ENCODE peak calls at places on chromosomes 12 and 14, in five cellular contexts. E is HepG2, G is SK-N-SH, B is GM12878, X is K562. J is an unnamed sample.

GRCh38 chr14:37623971-37624370 is 28.5 kb downstream of the TTC6 start:
- DNase-seq in E (no peak), G (no peak), B (no peak), X (no peak), J (no peak)

GRCh38 chr12:109544955-109545531 is 28.3 kb downstream of the MMAB start:
- DNase-seq in E (no peak), G (peak), B (no peak), X (no peak), J (no peak)

GRCh38 chr12:332581-333205 is 56.4 kb downstream of the KDM5A start:
- DNase-seq in E (no peak), G (no peak), B (no peak), X (no peak), J (no peak)

GRCh38 chr14:74299061-74299545 is 3.6 kb downstream of the ABCD4 start:
- DNase-seq in E (no peak), G (no peak), B (no peak), X (no peak), J (no peak)

GRCh38 chr12:9325513-9325912 is 117.3 kb upstream of the PZP start:
- DNase-seq in E (no peak), G (no peak), B (no peak), X (no peak), J (no peak)

GRCh38 chr12:12492547-12492946 is 70.1 kb downstream of the DUSP16 start:
- DNase-seq in E (no peak), G (no peak), B (no peak), X (no peak), J (no peak)

GRCh38 chr14:29846339-29847129 is 81.1 kb downstream of the PRKD1 start:
- DNase-seq in E (no peak), G (no peak), B (peak), X (no peak), J (no peak)

GRCh38 chr12:9634177-9634803 is 26.6 kb upstream of the KLRB1 start:
- DNase-seq in E (peak), G (peak), B (no peak), X (peak), J (peak)

GRCh38 chr12:79006306-79006705 is 141.7 kb downstream of the SYT1 start:
- DNase-seq in E (no peak), G (no peak), B (no peak), X (no peak), J (no peak)
- TF ChIP-seq FOXM1 in E (no peak), G (no peak), B (no peak), X (no peak), J (no peak)

DNA sequence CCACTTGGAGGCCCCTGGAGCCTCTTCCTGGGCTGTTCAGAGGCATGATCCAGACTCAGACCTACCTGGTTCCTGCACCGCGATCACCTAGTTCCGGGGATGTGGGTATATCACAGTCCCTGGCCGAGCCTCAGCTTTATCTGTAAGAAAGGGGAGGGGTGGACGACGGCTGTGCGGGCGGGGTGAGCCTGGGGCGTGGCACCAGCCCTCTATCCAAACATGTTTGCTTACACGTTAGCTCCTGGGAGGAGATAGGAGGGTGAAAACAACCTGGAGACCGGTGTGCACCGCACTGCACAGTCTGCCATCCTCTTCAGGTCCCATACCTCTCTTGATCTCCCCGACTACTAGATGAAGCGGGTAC is 1.2 kb downstream of the ANKRD9 start:
- DNase-seq in E (peak), G (no peak), B (no peak), X (peak), J (peak)
- TF ChIP-seq FOXM1 in E (no peak), G (no peak), B (no peak), X (no peak), J (no peak)

GRCh38 chr14:21098134-21098891 is at the start of gene ZNF219:
- DNase-seq in E (peak), G (peak), B (no peak), X (peak), J (no peak)
- TF ChIP-seq FOXM1 in E (no peak), G (no peak), B (no peak), X (no peak), J (no peak)

DNA sequence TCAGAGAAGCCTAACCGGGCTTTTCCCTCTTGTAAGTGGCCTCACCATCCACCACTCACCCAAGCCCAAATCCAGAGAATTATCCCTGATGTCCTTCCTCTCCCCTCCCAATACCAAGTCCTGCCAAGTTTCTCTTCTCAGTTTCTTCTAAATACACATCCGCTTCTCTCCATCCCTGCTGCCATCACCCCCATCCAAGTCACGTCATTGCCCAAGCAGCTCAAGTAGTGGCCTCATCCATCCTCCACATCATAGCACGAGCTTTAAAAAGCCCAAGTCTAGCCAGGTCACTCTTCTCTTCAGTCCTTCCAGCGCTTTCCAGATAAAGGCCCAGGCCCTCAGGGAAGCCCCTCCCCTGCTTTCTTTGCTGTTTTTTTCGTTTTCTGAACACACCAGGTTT is 25.4 kb downstream of the IL31 start:
- DNase-seq in E (no peak), G (no peak), B (no peak), X (no peak), J (no peak)
- TF ChIP-seq FOXM1 in E (no peak), G (no peak), B (no peak), X (no peak), J (no peak)

DNA sequence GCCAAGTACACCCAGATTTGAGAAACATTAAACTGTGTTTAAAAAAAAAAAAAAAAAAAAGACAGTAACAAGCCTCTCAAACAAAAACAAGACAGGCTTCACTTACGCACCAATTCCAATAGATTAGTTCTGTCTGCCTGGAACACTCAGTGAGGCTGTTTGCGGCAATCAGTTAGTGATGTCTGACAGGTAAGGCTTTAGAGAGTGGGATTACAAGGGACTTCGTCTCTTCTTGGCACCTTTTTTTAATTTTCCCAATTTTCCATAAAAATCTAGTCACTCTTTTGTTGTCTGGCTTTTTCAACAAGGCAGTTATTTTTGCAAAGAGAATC is 79.6 kb downstream of the NCOR2 start:
- DNase-seq in E (no peak), G (no peak), B (no peak), X (no peak), J (no peak)
- TF ChIP-seq FOXM1 in E (no peak), G (no peak), B (no peak), X (no peak), J (no peak)

DNA sequence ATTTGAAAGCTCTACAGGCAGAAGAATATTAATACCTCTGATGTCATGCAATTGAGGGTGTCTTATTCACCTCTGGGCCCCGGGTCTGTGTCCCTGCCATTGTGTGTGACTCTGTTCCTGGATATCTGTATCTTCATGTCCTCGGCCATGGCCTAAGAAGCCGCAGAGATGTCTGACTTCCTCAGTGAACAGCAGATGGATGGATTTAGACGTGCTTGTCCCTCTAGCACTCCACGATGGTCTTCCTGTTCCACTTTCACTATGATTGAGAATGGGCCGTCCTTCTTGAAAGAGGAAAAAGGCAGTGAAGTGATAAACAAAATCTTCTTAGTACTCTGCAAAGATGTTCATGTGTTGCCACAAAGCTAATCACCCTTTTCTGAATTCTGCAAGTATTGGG is 217.4 kb downstream of the SLC41A2 start:
- DNase-seq in E (no peak), G (no peak), B (peak), X (no peak), J (no peak)
- TF ChIP-seq FOXM1 in E (no peak), G (no peak), B (peak), X (no peak), J (no peak)

GRCh38 chr14:77914073-77914721 is 114.3 kb downstream of the ADCK1 start:
- DNase-seq in E (no peak), G (no peak), B (no peak), X (peak), J (no peak)

GRCh38 chr14:77918448-77918847 is 118.5 kb downstream of the ADCK1 start:
- DNase-seq in E (no peak), G (no peak), B (no peak), X (peak), J (no peak)

GRCh38 chr14:77920312-77920711 is 120.4 kb downstream of the ADCK1 start:
- DNase-seq in E (no peak), G (no peak), B (no peak), X (no peak), J (no peak)

GRCh38 chr14:77921820-77922219 is 121.9 kb downstream of the ADCK1 start:
- DNase-seq in E (no peak), G (no peak), B (no peak), X (no peak), J (no peak)

DNA sequence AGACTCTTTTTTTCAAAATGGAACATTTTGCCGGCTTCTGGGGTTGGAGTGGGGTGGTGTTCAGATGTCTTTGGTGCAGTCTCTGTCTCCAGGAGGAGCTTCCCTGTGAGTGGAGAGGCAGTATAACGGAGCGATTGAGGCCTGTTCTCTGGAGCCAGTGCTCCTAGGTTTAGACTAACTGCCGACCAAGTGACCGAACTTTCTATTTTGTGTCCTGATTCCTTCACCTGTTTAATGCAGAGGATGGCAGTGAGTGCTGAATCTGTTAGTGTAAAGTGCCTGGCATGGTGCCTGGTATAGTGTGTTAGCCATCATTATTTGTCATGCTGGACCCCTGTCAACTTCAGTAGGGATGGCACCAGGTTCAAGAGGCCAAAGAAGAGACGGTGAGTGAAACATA is 117.9 kb downstream of the ADCK1 start:
- DNase-seq in E (no peak), G (no peak), B (no peak), X (no peak), J (no peak)
- TF ChIP-seq FOXM1 in E (no peak), G (no peak), B (no peak), X (no peak), J (no peak)

GRCh38 chr14:92645841-92646478 is 102.5 kb downstream of the LGMN start:
- DNase-seq in E (no peak), G (no peak), B (no peak), X (no peak), J (no peak)
- TF ChIP-seq FOXM1 in E (no peak), G (no peak), B (no peak), X (no peak), J (no peak)